ENCODE peak calls at places on chromosomes 13 and 19, in eight cellular contexts. W, F, T, R, H, L, O and A are unnamed samples.
A peak's percentile ranks its signal among the peaks of the same experiment; 100 is the strongest.

GRCh38 chr13:68467160-68467559 is 1237.0 kb upstream of the PCDH9 start:
- DNase-seq in T (no peak), F (no peak), H (no peak), L (no peak), R (no peak), W (no peak), O (no peak), A (no peak)

GRCh38 chr19:18193388-18194207 is 580 bp downstream of the MPV17L2 start:
- DNase-seq in R (no peak), L (no peak), W (no peak), H (no peak), T (no peak), O (no peak), F (no peak), A (no peak)

GRCh38 chr19:30423481-30423880 is 51.3 kb downstream of the ZNF536 start:
- DNase-seq in W (no peak), R (peak; percentile 46), F (no peak), H (no peak), T (no peak), O (no peak), L (no peak), A (no peak)

GRCh38 chr13:34942732-34943674 is 933 bp downstream of the NBEA start:
- DNase-seq in R (no peak), L (no peak), H (no peak), W (no peak), F (peak; percentile 61), T (peak; percentile 58), O (no peak), A (peak; percentile 19)

GRCh38 chr19:38513762-38514167 is 80.3 kb downstream of the RYR1 start:
- DNase-seq in L (no peak), W (no peak), O (no peak), R (no peak), H (no peak), T (no peak), F (no peak), A (no peak)

GRCh38 chr19:44808463-44809371 is at the start of gene BCAM:
- DNase-seq in L (no peak), W (peak; percentile 41), O (no peak), R (no peak), H (no peak), T (peak; percentile 83), F (peak; percentile 70), A (peak; percentile 58)

GRCh38 chr13:95146486-95146885 is 154.8 kb downstream of the ABCC4 start:
- DNase-seq in L (no peak), H (no peak), R (no peak), T (no peak), F (no peak), O (no peak), W (peak; percentile 12), A (no peak)

GRCh38 chr19:27764186-27764804 is 1448.7 kb downstream of the UQCRFS1 start:
- DNase-seq in F (no peak), O (no peak), T (no peak), R (no peak), W (no peak), H (no peak), L (no peak), A (no peak)

GRCh38 chr19:40398417-40399056 is 8.6 kb upstream of the HIPK4 start:
- DNase-seq in W (no peak), T (peak; percentile 86), H (no peak), F (peak; percentile 92), R (no peak), L (peak; percentile 61), O (peak; percentile 25), A (peak; percentile 69)

GRCh38 chr13:87554045-87554444 is 117.1 kb upstream of the SLITRK5 start:
- DNase-seq in L (no peak), F (no peak), R (no peak), O (no peak), T (no peak), H (no peak), W (no peak), A (no peak)

GRCh38 chr13:73943137-73943964 is 190.9 kb downstream of the KLF12 start:
- DNase-seq in O (no peak), L (no peak), T (no peak), H (no peak), R (no peak), F (no peak), W (no peak), A (peak; percentile 38)

GRCh38 chr13:73273737-73274136 is 214.9 kb downstream of the KLF5 start:
- DNase-seq in L (peak; percentile 72), H (peak; percentile 73), R (no peak), T (no peak), W (peak; percentile 91), O (peak; percentile 59), F (no peak), A (no peak)

GRCh38 chr13:21231426-21231945 is 55.0 kb downstream of the MRPL57 start:
- DNase-seq in F (no peak), H (no peak), T (no peak), O (peak; percentile 11), R (no peak), L (no peak), W (no peak), A (no peak)

GRCh38 chr19:55152017-55152416 is 3.0 kb upstream of the TNNT1 start:
- DNase-seq in H (no peak), R (no peak), T (no peak), F (no peak), O (no peak), W (no peak), L (no peak), A (no peak)

GRCh38 chr19:22882797-22883196 is 50.7 kb downstream of the ZNF723 start:
- DNase-seq in F (no peak), R (no peak), H (no peak), W (peak; percentile 4), T (no peak), L (peak; percentile 43), O (peak; percentile 5), A (no peak)

GRCh38 chr13:92657565-92657964 is 569.0 kb upstream of the GPC6 start:
- DNase-seq in R (no peak), H (no peak), F (no peak), W (no peak), L (peak; percentile 11), O (no peak), T (no peak), A (no peak)

GRCh38 chr13:28501547-28501946 is 6.6 kb upstream of the FLT1 start:
- DNase-seq in R (no peak), W (no peak), O (no peak), F (no peak), H (no peak), T (no peak), L (no peak), A (no peak)

GRCh38 chr19:57406516-57407123 is 4.3 kb upstream of the ZNF17 start:
- DNase-seq in H (no peak), L (peak; percentile 51), W (peak; percentile 45), F (peak; percentile 92), R (no peak), T (peak; percentile 62), O (peak; percentile 39), A (peak; percentile 71)
- TF ChIP-seq CTCF in H (peak; percentile 89), L (peak; percentile 92), W (peak; percentile 82), F (peak; percentile 30), R (peak; percentile 49), T (peak; percentile 70), O (peak; percentile 85), A (peak; percentile 82)

DNA sequence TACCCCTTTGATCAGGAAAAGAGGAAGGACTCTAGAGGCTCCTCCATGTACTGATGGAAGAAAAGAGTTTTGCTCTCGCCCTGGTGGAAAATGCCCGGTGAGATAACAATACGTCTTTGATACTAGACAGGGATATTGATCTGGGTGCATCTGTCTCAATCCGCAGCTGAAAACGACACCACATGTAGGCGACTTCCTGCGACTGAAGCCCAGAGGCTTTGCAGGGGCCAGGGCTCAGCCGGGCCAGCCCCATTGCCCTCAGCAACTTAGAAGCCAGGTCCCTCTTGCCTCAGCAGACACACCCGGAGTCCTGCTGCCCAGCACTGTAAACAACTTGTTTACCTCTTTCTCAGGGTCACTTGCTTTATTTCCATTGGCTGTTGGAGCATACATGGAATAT is 409.4 kb downstream of the IRS2 start:
- DNase-seq in T (no peak), L (no peak), R (no peak), H (no peak), W (no peak), F (no peak), O (no peak), A (no peak)
- TF ChIP-seq CTCF in T (no peak), L (no peak), R (no peak), H (no peak), W (no peak), F (no peak), O (no peak), A (no peak)

DNA sequence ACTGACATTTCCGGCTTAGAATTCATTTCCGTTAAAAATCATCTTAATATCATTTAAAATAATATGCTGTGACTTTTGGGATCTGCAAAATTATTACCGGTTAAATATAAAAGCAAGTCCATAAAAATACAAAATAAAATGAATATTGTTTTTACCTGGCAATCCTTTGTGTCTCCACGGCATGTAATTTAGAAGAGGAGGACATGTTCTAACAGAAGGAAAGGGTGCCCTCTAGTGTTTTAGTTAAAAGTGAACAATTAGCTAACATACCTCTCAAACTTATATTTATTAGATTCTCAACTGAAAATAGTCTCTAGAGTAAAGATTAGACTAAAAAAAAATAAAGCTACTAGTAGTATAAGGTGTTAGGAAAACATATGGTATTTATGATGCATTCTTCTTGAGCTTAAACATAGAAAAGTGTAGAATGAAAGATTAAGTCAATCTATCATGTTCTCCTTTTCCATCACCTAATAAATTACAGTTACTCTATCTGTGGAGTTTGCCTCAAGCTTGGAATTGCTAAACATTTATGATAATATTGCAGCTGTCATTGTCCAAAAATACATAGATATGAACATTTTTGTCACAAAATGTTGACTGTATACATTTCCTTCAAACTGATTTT is 676.7 kb upstream of the SPRY2 start:
- DNase-seq in O (no peak), H (no peak), R (no peak), L (peak; percentile 63), F (no peak), T (no peak), W (peak; percentile 34), A (peak; percentile 28)
- TF ChIP-seq CTCF in O (peak; percentile 28), H (peak; percentile 43), R (peak; percentile 20), L (peak; percentile 42), F (peak; percentile 30), T (peak; percentile 50), W (peak; percentile 58), A (no peak)

GRCh38 chr19:13825489-13826475 is 30.5 kb downstream of the ZSWIM4 start:
- DNase-seq in W (peak; percentile 20), R (no peak), L (no peak), T (no peak), O (no peak), H (no peak), F (peak; percentile 94), A (no peak)
- TF ChIP-seq CTCF in W (no peak), R (no peak), L (peak; percentile 4), T (no peak), O (peak; percentile 42), H (peak; percentile 6), F (peak; percentile 35), A (no peak)

GRCh38 chr13:43787998-43788397 is 1.2 kb upstream of the ENOX1 start:
- DNase-seq in H (no peak), O (peak; percentile 65), R (no peak), F (peak; percentile 20), T (no peak), L (peak; percentile 38), W (peak; percentile 49), A (peak; percentile 38)
- TF ChIP-seq CTCF in H (peak; percentile 56), O (peak; percentile 73), R (no peak), F (no peak), T (peak; percentile 18), L (peak; percentile 36), W (peak; percentile 56), A (peak; percentile 11)

DNA sequence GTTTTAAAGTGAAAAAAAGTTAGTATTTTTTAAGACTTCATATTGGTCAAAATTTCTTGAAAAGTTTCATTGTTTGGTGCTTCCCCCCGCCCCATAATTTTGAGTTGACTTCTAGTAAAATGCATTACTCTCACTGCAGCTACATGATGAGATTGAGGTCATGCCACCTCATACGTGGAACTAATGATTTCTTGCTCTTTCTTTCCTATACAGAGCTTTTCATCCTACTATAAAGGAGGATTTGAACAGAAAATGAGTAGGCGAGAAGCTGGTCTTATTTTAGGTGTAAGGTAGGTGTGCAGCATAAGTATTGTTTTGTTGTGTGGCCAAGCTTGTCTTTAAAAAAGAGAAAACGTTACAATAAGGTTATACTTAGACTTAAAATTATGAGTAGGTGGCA is 55.0 kb downstream of the DNAJC15 start:
- DNase-seq in W (no peak), F (no peak), O (no peak), H (no peak), L (no peak), T (no peak), R (no peak), A (no peak)
- TF ChIP-seq CTCF in W (no peak), F (no peak), O (no peak), H (no peak), L (no peak), T (no peak), R (no peak), A (no peak)